ENCODE peak calls at places on chromosomes 12 and 14, in nine cellular contexts. One of them, this sample, is unnamed.

GRCh38 chr12:94558612-94559011 is 91.7 kb downstream of the TMCC3 start:
- DNase-seq in iPS DF 6.9: no peak
- DNase-seq in occipital lobe: no peak
- DNase-seq in HuH-7: no peak
- DNase-seq in fibroblast of the conjunctiva: no peak
- DNase-seq in effector memory CD4-positive, alpha-beta T cell: no peak
- DNase-seq in suprapubic skin: no peak
- DNase-seq in Daoy: no peak
- DNase-seq in hypothalamus: no peak
- DNase-seq in this sample: no peak

GRCh38 chr12:105748806-105749600 is 389.8 kb downstream of the NUAK1 start:
- DNase-seq in HuH-7: no peak
- DNase-seq in iPS DF 6.9: no peak
- DNase-seq in fibroblast of the conjunctiva: no peak
- DNase-seq in hypothalamus: peak
- DNase-seq in occipital lobe: peak
- DNase-seq in Daoy: peak
- DNase-seq in effector memory CD4-positive, alpha-beta T cell: no peak
- DNase-seq in suprapubic skin: no peak
- DNase-seq in this sample: no peak

GRCh38 chr12:105330938-105331804 is 680 bp downstream of the C12orf75 start:
- DNase-seq in hypothalamus: no peak
- DNase-seq in fibroblast of the conjunctiva: no peak
- DNase-seq in occipital lobe: no peak
- DNase-seq in suprapubic skin: no peak
- DNase-seq in HuH-7: no peak
- DNase-seq in iPS DF 6.9: no peak
- DNase-seq in Daoy: peak
- DNase-seq in effector memory CD4-positive, alpha-beta T cell: peak
- DNase-seq in this sample: no peak

GRCh38 chr12:24840046-24840800 is 108.7 kb downstream of the BCAT1 start:
- DNase-seq in hypothalamus: no peak
- DNase-seq in suprapubic skin: no peak
- DNase-seq in occipital lobe: no peak
- DNase-seq in iPS DF 6.9: no peak
- DNase-seq in fibroblast of the conjunctiva: no peak
- DNase-seq in HuH-7: no peak
- DNase-seq in effector memory CD4-positive, alpha-beta T cell: no peak
- DNase-seq in Daoy: peak
- DNase-seq in this sample: no peak

GRCh38 chr14:93114713-93115068 is 1.0 kb downstream of the ITPK1 start:
- DNase-seq in suprapubic skin: no peak
- DNase-seq in occipital lobe: no peak
- DNase-seq in hypothalamus: no peak
- DNase-seq in iPS DF 6.9: no peak
- DNase-seq in fibroblast of the conjunctiva: no peak
- DNase-seq in effector memory CD4-positive, alpha-beta T cell: no peak
- DNase-seq in Daoy: no peak
- DNase-seq in HuH-7: no peak
- DNase-seq in this sample: no peak

GRCh38 chr14:38367922-38368321 is 112.0 kb upstream of the CLEC14A start:
- DNase-seq in suprapubic skin: no peak
- DNase-seq in hypothalamus: no peak
- DNase-seq in iPS DF 6.9: no peak
- DNase-seq in occipital lobe: no peak
- DNase-seq in Daoy: no peak
- DNase-seq in HuH-7: no peak
- DNase-seq in fibroblast of the conjunctiva: no peak
- DNase-seq in effector memory CD4-positive, alpha-beta T cell: no peak
- DNase-seq in this sample: no peak

GRCh38 chr12:15629108-15629507 is 160.1 kb downstream of the EPS8 start:
- DNase-seq in hypothalamus: no peak
- DNase-seq in iPS DF 6.9: no peak
- DNase-seq in Daoy: peak
- DNase-seq in fibroblast of the conjunctiva: peak
- DNase-seq in effector memory CD4-positive, alpha-beta T cell: no peak
- DNase-seq in occipital lobe: no peak
- DNase-seq in HuH-7: peak
- DNase-seq in suprapubic skin: no peak
- DNase-seq in this sample: no peak

GRCh38 chr14:90536092-90536491 is 139.3 kb downstream of the CALM1 start:
- DNase-seq in fibroblast of the conjunctiva: no peak
- DNase-seq in occipital lobe: peak
- DNase-seq in iPS DF 6.9: no peak
- DNase-seq in suprapubic skin: no peak
- DNase-seq in Daoy: no peak
- DNase-seq in effector memory CD4-positive, alpha-beta T cell: no peak
- DNase-seq in HuH-7: no peak
- DNase-seq in hypothalamus: peak
- DNase-seq in this sample: no peak

GRCh38 chr14:69002069-69002468 is 23.0 kb upstream of the ACTN1 start:
- DNase-seq in HuH-7: peak
- DNase-seq in suprapubic skin: no peak
- DNase-seq in fibroblast of the conjunctiva: no peak
- DNase-seq in occipital lobe: no peak
- DNase-seq in effector memory CD4-positive, alpha-beta T cell: no peak
- DNase-seq in iPS DF 6.9: no peak
- DNase-seq in Daoy: peak
- DNase-seq in hypothalamus: no peak
- DNase-seq in this sample: no peak

This sample was measured in DMS 273 treated with DMSO at 0.1 percent for 48 hours.